ENCODE peak calls at places on chromosomes 16 and 17, in ten cellular contexts. One of them, this sample, is unnamed.

GRCh38 chr16:22681881-22682291 is 132.1 kb upstream of the HS3ST2 start:
- DNase-seq in NCI-H187 treated with DMSO at 0.1 percent for 48 hours: no peak
- DNase-seq in NCI-H2107: no peak
- DNase-seq in Right ventricle myocardium superior: no peak
- DNase-seq in Daoy: no peak
- DNase-seq in effector memory CD8-positive, alpha-beta T cell: no peak
- DNase-seq in right cardiac atrium: no peak
- DNase-seq in NCI-H1092 treated with DMSO at 0.1 percent for 48 hours: no peak
- DNase-seq in nucleus accumbens: no peak
- DNase-seq in GM12892: no peak
- DNase-seq in this sample: no peak

GRCh38 chr16:2145843-2146242 is 2.6 kb upstream of the RAB26 start:
- DNase-seq in NCI-H187 treated with DMSO at 0.1 percent for 48 hours: no peak
- DNase-seq in GM12892: no peak
- DNase-seq in NCI-H1092 treated with DMSO at 0.1 percent for 48 hours: no peak
- DNase-seq in Daoy: no peak
- DNase-seq in right cardiac atrium: no peak
- DNase-seq in Right ventricle myocardium superior: no peak
- DNase-seq in NCI-H2107: no peak
- DNase-seq in nucleus accumbens: no peak
- DNase-seq in effector memory CD8-positive, alpha-beta T cell: no peak
- DNase-seq in this sample: no peak

GRCh38 chr16:23476289-23476688 is 23.3 kb upstream of the COG7 start:
- DNase-seq in GM12892: no peak
- DNase-seq in Daoy: no peak
- DNase-seq in NCI-H2107: no peak
- DNase-seq in NCI-H1092 treated with DMSO at 0.1 percent for 48 hours: no peak
- DNase-seq in Right ventricle myocardium superior: no peak
- DNase-seq in right cardiac atrium: no peak
- DNase-seq in NCI-H187 treated with DMSO at 0.1 percent for 48 hours: no peak
- DNase-seq in nucleus accumbens: no peak
- DNase-seq in effector memory CD8-positive, alpha-beta T cell: no peak
- DNase-seq in this sample: no peak

GRCh38 chr17:67912088-67912487 is 84.2 kb downstream of the C17orf58 start:
- DNase-seq in Daoy: no peak
- DNase-seq in NCI-H2107: no peak
- DNase-seq in Right ventricle myocardium superior: no peak
- DNase-seq in NCI-H187 treated with DMSO at 0.1 percent for 48 hours: no peak
- DNase-seq in NCI-H1092 treated with DMSO at 0.1 percent for 48 hours: no peak
- DNase-seq in right cardiac atrium: no peak
- DNase-seq in GM12892: no peak
- DNase-seq in effector memory CD8-positive, alpha-beta T cell: no peak
- DNase-seq in nucleus accumbens: no peak
- DNase-seq in this sample: no peak

GRCh38 chr16:74521691-74522090 is 85.2 kb downstream of the GLG1 start:
- DNase-seq in nucleus accumbens: peak; percentile 42
- DNase-seq in effector memory CD8-positive, alpha-beta T cell: no peak
- DNase-seq in right cardiac atrium: peak; percentile 26
- DNase-seq in Right ventricle myocardium superior: no peak
- DNase-seq in NCI-H187 treated with DMSO at 0.1 percent for 48 hours: no peak
- DNase-seq in Daoy: peak; percentile 27
- DNase-seq in GM12892: no peak
- DNase-seq in NCI-H2107: no peak
- DNase-seq in NCI-H1092 treated with DMSO at 0.1 percent for 48 hours: no peak
- DNase-seq in this sample: no peak

GRCh38 chr17:38444151-38444550 is 15.9 kb downstream of the ARHGAP23 start:
- DNase-seq in NCI-H1092 treated with DMSO at 0.1 percent for 48 hours: peak; percentile 80
- DNase-seq in NCI-H187 treated with DMSO at 0.1 percent for 48 hours: no peak
- DNase-seq in nucleus accumbens: peak; percentile 78
- DNase-seq in effector memory CD8-positive, alpha-beta T cell: peak; percentile 29
- DNase-seq in right cardiac atrium: peak; percentile 69
- DNase-seq in GM12892: peak; percentile 84
- DNase-seq in NCI-H2107: peak; percentile 31
- DNase-seq in Right ventricle myocardium superior: peak; percentile 84
- DNase-seq in Daoy: peak; percentile 71
- DNase-seq in this sample: peak; percentile 67

GRCh38 chr17:44664867-44665266 is 8.6 kb downstream of the MEIOC start:
- DNase-seq in Daoy: no peak
- DNase-seq in NCI-H187 treated with DMSO at 0.1 percent for 48 hours: no peak
- DNase-seq in right cardiac atrium: no peak
- DNase-seq in GM12892: no peak
- DNase-seq in NCI-H2107: no peak
- DNase-seq in NCI-H1092 treated with DMSO at 0.1 percent for 48 hours: no peak
- DNase-seq in nucleus accumbens: no peak
- DNase-seq in Right ventricle myocardium superior: no peak
- DNase-seq in effector memory CD8-positive, alpha-beta T cell: no peak
- DNase-seq in this sample: no peak

GRCh38 chr16:78528265-78528664 is 428.8 kb downstream of the WWOX start:
- DNase-seq in right cardiac atrium: no peak
- DNase-seq in NCI-H187 treated with DMSO at 0.1 percent for 48 hours: no peak
- DNase-seq in effector memory CD8-positive, alpha-beta T cell: no peak
- DNase-seq in Daoy: peak; percentile 59
- DNase-seq in NCI-H2107: no peak
- DNase-seq in GM12892: no peak
- DNase-seq in nucleus accumbens: no peak
- DNase-seq in NCI-H1092 treated with DMSO at 0.1 percent for 48 hours: no peak
- DNase-seq in Right ventricle myocardium superior: no peak
- DNase-seq in this sample: no peak

GRCh38 chr16:24991349-24991748 is 23.8 kb downstream of the ARHGAP17 start:
- DNase-seq in NCI-H2107: no peak
- DNase-seq in Right ventricle myocardium superior: no peak
- DNase-seq in right cardiac atrium: no peak
- DNase-seq in NCI-H187 treated with DMSO at 0.1 percent for 48 hours: no peak
- DNase-seq in effector memory CD8-positive, alpha-beta T cell: no peak
- DNase-seq in nucleus accumbens: no peak
- DNase-seq in NCI-H1092 treated with DMSO at 0.1 percent for 48 hours: no peak
- DNase-seq in Daoy: no peak
- DNase-seq in GM12892: no peak
- DNase-seq in this sample: peak; percentile 74

GRCh38 chr16:31471875-31472558 is at the start of gene TGFB1I1:
- DNase-seq in GM12892: no peak
- DNase-seq in NCI-H2107: no peak
- DNase-seq in Daoy: peak; percentile 67
- DNase-seq in nucleus accumbens: no peak
- DNase-seq in NCI-H187 treated with DMSO at 0.1 percent for 48 hours: no peak
- DNase-seq in effector memory CD8-positive, alpha-beta T cell: no peak
- DNase-seq in Right ventricle myocardium superior: peak; percentile 84
- DNase-seq in NCI-H1092 treated with DMSO at 0.1 percent for 48 hours: peak; percentile 19
- DNase-seq in right cardiac atrium: peak; percentile 85
- DNase-seq in this sample: no peak

GRCh38 chr17:15480209-15480608 is 12.8 kb upstream of the CDRT4 start:
- DNase-seq in GM12892: no peak
- DNase-seq in right cardiac atrium: no peak
- DNase-seq in NCI-H1092 treated with DMSO at 0.1 percent for 48 hours: no peak
- DNase-seq in NCI-H187 treated with DMSO at 0.1 percent for 48 hours: no peak
- DNase-seq in Daoy: no peak
- DNase-seq in NCI-H2107: no peak
- DNase-seq in nucleus accumbens: no peak
- DNase-seq in effector memory CD8-positive, alpha-beta T cell: no peak
- DNase-seq in Right ventricle myocardium superior: no peak
- DNase-seq in this sample: no peak

GRCh38 chr17:21814776-21815175 is 122.5 kb downstream of the KCNJ18 start:
- DNase-seq in effector memory CD8-positive, alpha-beta T cell: no peak
- DNase-seq in nucleus accumbens: no peak
- DNase-seq in right cardiac atrium: no peak
- DNase-seq in NCI-H187 treated with DMSO at 0.1 percent for 48 hours: no peak
- DNase-seq in Right ventricle myocardium superior: peak; percentile 33
- DNase-seq in GM12892: no peak
- DNase-seq in Daoy: no peak
- DNase-seq in NCI-H2107: no peak
- DNase-seq in NCI-H1092 treated with DMSO at 0.1 percent for 48 hours: no peak
- DNase-seq in this sample: no peak

GRCh38 chr17:58783380-58783779 is 27.7 kb downstream of the PPM1E start:
- DNase-seq in NCI-H187 treated with DMSO at 0.1 percent for 48 hours: no peak
- DNase-seq in right cardiac atrium: no peak
- DNase-seq in NCI-H2107: peak; percentile 14
- DNase-seq in GM12892: no peak
- DNase-seq in effector memory CD8-positive, alpha-beta T cell: no peak
- DNase-seq in nucleus accumbens: no peak
- DNase-seq in Daoy: no peak
- DNase-seq in NCI-H1092 treated with DMSO at 0.1 percent for 48 hours: peak; percentile 77
- DNase-seq in Right ventricle myocardium superior: no peak
- DNase-seq in this sample: no peak

GRCh38 chr16:9713907-9714306 is 468.3 kb downstream of the GRIN2A start:
- DNase-seq in right cardiac atrium: no peak
- DNase-seq in NCI-H1092 treated with DMSO at 0.1 percent for 48 hours: no peak
- DNase-seq in effector memory CD8-positive, alpha-beta T cell: no peak
- DNase-seq in NCI-H2107: no peak
- DNase-seq in Daoy: no peak
- DNase-seq in Right ventricle myocardium superior: no peak
- DNase-seq in NCI-H187 treated with DMSO at 0.1 percent for 48 hours: no peak
- DNase-seq in GM12892: no peak
- DNase-seq in nucleus accumbens: no peak
- DNase-seq in this sample: no peak

GRCh38 chr16:14300631-14301149 is 229.6 kb downstream of the MRTFB start:
- DNase-seq in effector memory CD8-positive, alpha-beta T cell: no peak
- DNase-seq in Right ventricle myocardium superior: peak; percentile 76
- DNase-seq in NCI-H1092 treated with DMSO at 0.1 percent for 48 hours: peak; percentile 66
- DNase-seq in right cardiac atrium: peak; percentile 76
- DNase-seq in Daoy: peak; percentile 83
- DNase-seq in NCI-H2107: peak; percentile 38
- DNase-seq in nucleus accumbens: peak; percentile 47
- DNase-seq in NCI-H187 treated with DMSO at 0.1 percent for 48 hours: no peak
- DNase-seq in GM12892: peak; percentile 40
- DNase-seq in this sample: no peak

GRCh38 chr16:24900230-24900629 is 54.5 kb downstream of the SLC5A11 start:
- DNase-seq in NCI-H1092 treated with DMSO at 0.1 percent for 48 hours: no peak
- DNase-seq in right cardiac atrium: no peak
- DNase-seq in Daoy: no peak
- DNase-seq in GM12892: no peak
- DNase-seq in effector memory CD8-positive, alpha-beta T cell: no peak
- DNase-seq in NCI-H187 treated with DMSO at 0.1 percent for 48 hours: no peak
- DNase-seq in NCI-H2107: no peak
- DNase-seq in Right ventricle myocardium superior: no peak
- DNase-seq in nucleus accumbens: no peak
- DNase-seq in this sample: no peak

GRCh38 chr17:43401293-43401692 is 2.5 kb downstream of the ARL4D start:
- DNase-seq in nucleus accumbens: no peak
- DNase-seq in NCI-H187 treated with DMSO at 0.1 percent for 48 hours: no peak
- DNase-seq in NCI-H1092 treated with DMSO at 0.1 percent for 48 hours: no peak
- DNase-seq in right cardiac atrium: peak; percentile 40
- DNase-seq in Right ventricle myocardium superior: no peak
- DNase-seq in Daoy: peak; percentile 91
- DNase-seq in NCI-H2107: no peak
- DNase-seq in GM12892: no peak
- DNase-seq in effector memory CD8-positive, alpha-beta T cell: no peak
- DNase-seq in this sample: no peak

GRCh38 chr16:1311738-1312458 is 2.5 kb downstream of the UBE2I start:
- DNase-seq in effector memory CD8-positive, alpha-beta T cell: no peak
- DNase-seq in NCI-H187 treated with DMSO at 0.1 percent for 48 hours: no peak
- DNase-seq in Daoy: no peak
- DNase-seq in NCI-H1092 treated with DMSO at 0.1 percent for 48 hours: no peak
- DNase-seq in GM12892: no peak
- DNase-seq in nucleus accumbens: no peak
- DNase-seq in NCI-H2107: no peak
- DNase-seq in Right ventricle myocardium superior: no peak
- DNase-seq in right cardiac atrium: no peak
- DNase-seq in this sample: no peak

GRCh38 chr17:81459224-81459623 is 53.4 kb downstream of the ACTG1 start:
- DNase-seq in Daoy: no peak
- DNase-seq in NCI-H1092 treated with DMSO at 0.1 percent for 48 hours: no peak
- DNase-seq in nucleus accumbens: no peak
- DNase-seq in NCI-H187 treated with DMSO at 0.1 percent for 48 hours: no peak
- DNase-seq in effector memory CD8-positive, alpha-beta T cell: no peak
- DNase-seq in NCI-H2107: no peak
- DNase-seq in GM12892: no peak
- DNase-seq in right cardiac atrium: peak; percentile 61
- DNase-seq in Right ventricle myocardium superior: peak; percentile 63
- DNase-seq in this sample: no peak

GRCh38 chr16:5205394-5206040 is 107.9 kb upstream of the EEF2KMT start:
- DNase-seq in nucleus accumbens: no peak
- DNase-seq in Right ventricle myocardium superior: no peak
- DNase-seq in right cardiac atrium: no peak
- DNase-seq in NCI-H2107: no peak
- DNase-seq in Daoy: no peak
- DNase-seq in effector memory CD8-positive, alpha-beta T cell: no peak
- DNase-seq in GM12892: no peak
- DNase-seq in NCI-H187 treated with DMSO at 0.1 percent for 48 hours: no peak
- DNase-seq in NCI-H1092 treated with DMSO at 0.1 percent for 48 hours: no peak
- DNase-seq in this sample: no peak

GRCh38 chr16:8958344-8958808 is 5.3 kb downstream of the USP7 start:
- DNase-seq in NCI-H1092 treated with DMSO at 0.1 percent for 48 hours: no peak
- DNase-seq in right cardiac atrium: peak; percentile 57
- DNase-seq in NCI-H187 treated with DMSO at 0.1 percent for 48 hours: no peak
- DNase-seq in Right ventricle myocardium superior: peak; percentile 55
- DNase-seq in Daoy: peak; percentile 56
- DNase-seq in GM12892: no peak
- DNase-seq in NCI-H2107: no peak
- DNase-seq in effector memory CD8-positive, alpha-beta T cell: peak; percentile 25
- DNase-seq in nucleus accumbens: no peak
- DNase-seq in this sample: peak; percentile 11

GRCh38 chr16:67396159-67396774 is 3.0 kb upstream of the TPPP3 start:
- DNase-seq in Right ventricle myocardium superior: peak; percentile 84
- DNase-seq in NCI-H2107: peak; percentile 91
- DNase-seq in GM12892: no peak
- DNase-seq in nucleus accumbens: peak; percentile 53
- DNase-seq in NCI-H1092 treated with DMSO at 0.1 percent for 48 hours: peak; percentile 91
- DNase-seq in right cardiac atrium: peak; percentile 96
- DNase-seq in NCI-H187 treated with DMSO at 0.1 percent for 48 hours: peak; percentile 58
- DNase-seq in Daoy: peak; percentile 86
- DNase-seq in effector memory CD8-positive, alpha-beta T cell: no peak
- DNase-seq in this sample: no peak

GRCh38 chr16:57141822-57142631 is 43.8 kb downstream of the PSME3IP1 start:
- DNase-seq in right cardiac atrium: no peak
- DNase-seq in NCI-H2107: no peak
- DNase-seq in effector memory CD8-positive, alpha-beta T cell: no peak
- DNase-seq in Daoy: no peak
- DNase-seq in Right ventricle myocardium superior: no peak
- DNase-seq in GM12892: peak; percentile 56
- DNase-seq in NCI-H1092 treated with DMSO at 0.1 percent for 48 hours: no peak
- DNase-seq in NCI-H187 treated with DMSO at 0.1 percent for 48 hours: no peak
- DNase-seq in nucleus accumbens: no peak
- DNase-seq in this sample: no peak

GRCh38 chr17:71234349-71234748 is 886.5 kb upstream of the SOX9 start:
- DNase-seq in right cardiac atrium: no peak
- DNase-seq in nucleus accumbens: no peak
- DNase-seq in Daoy: no peak
- DNase-seq in NCI-H187 treated with DMSO at 0.1 percent for 48 hours: no peak
- DNase-seq in Right ventricle myocardium superior: no peak
- DNase-seq in NCI-H2107: no peak
- DNase-seq in NCI-H1092 treated with DMSO at 0.1 percent for 48 hours: no peak
- DNase-seq in GM12892: no peak
- DNase-seq in effector memory CD8-positive, alpha-beta T cell: no peak
- DNase-seq in this sample: no peak

GRCh38 chr17:1203967-1204291 is 24.1 kb upstream of the ABR start:
- DNase-seq in Right ventricle myocardium superior: no peak
- DNase-seq in NCI-H2107: no peak
- DNase-seq in NCI-H1092 treated with DMSO at 0.1 percent for 48 hours: no peak
- DNase-seq in right cardiac atrium: no peak
- DNase-seq in NCI-H187 treated with DMSO at 0.1 percent for 48 hours: no peak
- DNase-seq in nucleus accumbens: no peak
- DNase-seq in effector memory CD8-positive, alpha-beta T cell: no peak
- DNase-seq in Daoy: no peak
- DNase-seq in GM12892: no peak
- DNase-seq in this sample: no peak

GRCh38 chr16:56370836-56371235 is 54.5 kb downstream of the AMFR start:
- DNase-seq in NCI-H1092 treated with DMSO at 0.1 percent for 48 hours: no peak
- DNase-seq in effector memory CD8-positive, alpha-beta T cell: no peak
- DNase-seq in Right ventricle myocardium superior: no peak
- DNase-seq in right cardiac atrium: no peak
- DNase-seq in NCI-H187 treated with DMSO at 0.1 percent for 48 hours: no peak
- DNase-seq in GM12892: no peak
- DNase-seq in Daoy: no peak
- DNase-seq in nucleus accumbens: no peak
- DNase-seq in NCI-H2107: no peak
- DNase-seq in this sample: no peak